ENCODE peak calls at places on chromosomes 4 and X, in nine cellular contexts. X, Z, Q, F, G, P, M, K and O are unnamed samples.

GRCh38 chrX:33543757-33544156 is 332.4 kb upstream of the DMD start:
- DNase-seq in X (no peak), Z (no peak), Q (no peak), F (no peak), G (no peak), P (no peak), M (no peak), K (no peak), O (no peak)

GRCh38 chrX:119880552-119881437 is 9.2 kb downstream of the NDUFA1 start:
- DNase-seq in X (peak; percentile 63), Z (no peak), Q (peak; percentile 19), F (peak; percentile 71), G (peak; percentile 68), P (no peak), M (peak; percentile 27), K (peak; percentile 44), O (no peak)

GRCh38 chr4:93201471-93201870 is 627.1 kb upstream of the ATOH1 start:
- DNase-seq in X (no peak), Z (no peak), Q (no peak), F (no peak), G (no peak), P (no peak), M (no peak), K (no peak), O (no peak)

GRCh38 chrX:50905334-50905733 is 5.2 kb upstream of the BMP15 start:
- DNase-seq in X (no peak), Z (no peak), Q (no peak), F (no peak), G (no peak), P (no peak), M (no peak), K (peak; percentile 17), O (no peak)

GRCh38 chrX:39431893-39432292 is 630.6 kb downstream of the MID1IP1 start:
- DNase-seq in X (no peak), Z (no peak), Q (no peak), F (no peak), G (no peak), P (no peak), M (no peak), K (no peak), O (no peak)

GRCh38 chr4:172818901-172819300 is 349.7 kb upstream of the GALNT7 start:
- DNase-seq in X (no peak), Z (no peak), Q (no peak), F (no peak), G (no peak), P (no peak), M (no peak), K (no peak), O (no peak)

GRCh38 chrX:24113161-24113560 is 36.4 kb upstream of the ZFX start:
- DNase-seq in X (peak; percentile 57), Z (no peak), Q (no peak), F (peak; percentile 16), G (no peak), P (no peak), M (no peak), K (no peak), O (no peak)

GRCh38 chr4:186486172-186486571 is 69.2 kb downstream of the MTNR1A start:
- DNase-seq in X (no peak), Z (no peak), Q (peak; percentile 16), F (peak; percentile 41), G (no peak), P (no peak), M (no peak), K (no peak), O (no peak)

GRCh38 chr4:8690811-8691775 is 98.5 kb downstream of the CPZ start:
- DNase-seq in X (no peak), Z (no peak), Q (no peak), F (no peak), G (no peak), P (no peak), M (no peak), K (no peak), O (peak; percentile 11)

GRCh38 chrX:139508099-139508498 is 22.4 kb upstream of the F9 start:
- DNase-seq in X (no peak), Z (no peak), Q (no peak), F (no peak), G (no peak), P (no peak), M (no peak), K (no peak), O (no peak)

GRCh38 chrX:149036086-149036485 is 469.0 kb downstream of the IDS start:
- DNase-seq in X (no peak), Z (no peak), Q (peak; percentile 2), F (no peak), G (no peak), P (no peak), M (no peak), K (no peak), O (no peak)

GRCh38 chrX:129461801-129462456 is 61.4 kb downstream of the SMARCA1 start:
- DNase-seq in X (no peak), Z (no peak), Q (no peak), F (no peak), G (no peak), P (no peak), M (no peak), K (no peak), O (no peak)

GRCh38 chr4:82629238-82630000 is 67.6 kb upstream of the TMEM150C start:
- DNase-seq in X (no peak), Z (no peak), Q (no peak), F (peak; percentile 56), G (no peak), P (no peak), M (no peak), K (no peak), O (no peak)

GRCh38 chrX:33053001-33053400 is 158.3 kb downstream of the DMD start:
- DNase-seq in X (no peak), Z (no peak), Q (no peak), F (no peak), G (no peak), P (no peak), M (peak; percentile 8), K (no peak), O (no peak)

GRCh38 chr4:8862800-8863758 is 8.6 kb downstream of the HMX1 start:
- DNase-seq in X (no peak), Z (no peak), Q (no peak), F (no peak), G (no peak), P (no peak), M (no peak), K (no peak), O (no peak)

GRCh38 chr4:56986952-56987351 is 8.3 kb downstream of the POLR2B start:
- DNase-seq in X (no peak), Z (no peak), Q (no peak), F (no peak), G (no peak), P (no peak), M (no peak), K (no peak), O (no peak)

GRCh38 chrX:146278381-146278780 is 460.8 kb downstream of the SLITRK2 start:
- DNase-seq in X (no peak), Z (no peak), Q (peak; percentile 2), F (no peak), G (no peak), P (no peak), M (peak; percentile 2), K (no peak), O (no peak)

GRCh38 chr4:89123418-89123817 is 12.1 kb downstream of the TIGD2 start:
- DNase-seq in X (peak; percentile 87), Z (no peak), Q (no peak), F (peak; percentile 77), G (no peak), P (no peak), M (no peak), K (no peak), O (no peak)

GRCh38 chrX:119459181-119459580 is 9.1 kb upstream of the SLC25A5 start:
- DNase-seq in X (no peak), Z (no peak), Q (no peak), F (peak; percentile 65), G (no peak), P (no peak), M (no peak), K (no peak), O (no peak)

GRCh38 chrX:55220119-55220794 is at the start of gene PAGE5:
- DNase-seq in X (no peak), Z (no peak), Q (no peak), F (no peak), G (no peak), P (no peak), M (no peak), K (no peak), O (no peak)

GRCh38 chrX:40172169-40172979 is 74.6 kb upstream of the BCOR start:
- DNase-seq in X (peak; percentile 70), Z (no peak), Q (peak; percentile 40), F (peak; percentile 68), G (no peak), P (no peak), M (no peak), K (peak; percentile 51), O (no peak)

GRCh38 chr4:114193625-114194399 is 214.4 kb upstream of the ARSJ start:
- DNase-seq in X (no peak), Z (no peak), Q (no peak), F (no peak), G (no peak), P (no peak), M (no peak), K (no peak), O (no peak)

GRCh38 chrX:95629737-95630136 is 1054.9 kb upstream of the DIAPH2 start:
- DNase-seq in X (no peak), Z (no peak), Q (no peak), F (no peak), G (no peak), P (no peak), M (no peak), K (no peak), O (no peak)

GRCh38 chr4:141898336-141898735 is 262.0 kb downstream of the IL15 start:
- DNase-seq in X (no peak), Z (no peak), Q (no peak), F (no peak), G (no peak), P (no peak), M (no peak), K (no peak), O (no peak)

GRCh38 chr4:147933316-147933715 is 201.4 kb downstream of the ARHGAP10 start:
- DNase-seq in X (peak; percentile 69), Z (no peak), Q (no peak), F (peak; percentile 15), G (no peak), P (no peak), M (no peak), K (peak; percentile 18), O (no peak)